ENCODE peak calls at places on chromosomes 12 and 14, in ten cellular contexts. H is HCEC 1CT; U is left cardiac atrium; Y is activated CD8-positive, alpha-beta memory T cell treated with anti-CD3 and anti-CD28 coated beads, Interleukin-2, amount 50 U/mL, for 4 hours; M is AG09319; T is HTR-8/SVneo; V is AG04450; Q is HS-27A; B is aorta; W is stimulated activated CD8-positive, alpha-beta memory T cell treated with anti-CD3 and anti-CD28 coated beads, Interleukin-7, amount 100 ng/mL, for 1 hour. K is an unnamed sample.

GRCh38 chr12:91127296-91127695 is 16.0 kb upstream of the LUM start:
- DNase-seq in H (no peak), U (no peak), Y (no peak), M (no peak), T (no peak), V (no peak), Q (no peak), B (no peak), W (no peak), K (no peak)

GRCh38 chr12:25996677-25997076 is 38.2 kb downstream of the RASSF8 start:
- DNase-seq in H (no peak), U (no peak), Y (no peak), M (no peak), T (no peak), V (no peak), Q (no peak), B (no peak), W (no peak), K (no peak)

GRCh38 chr12:104575442-104575841 is 118.7 kb downstream of the CHST11 start:
- DNase-seq in H (no peak), U (no peak), Y (no peak), M (no peak), T (no peak), V (no peak), Q (no peak), B (no peak), W (no peak), K (no peak)

GRCh38 chr12:29238822-29239291 is 89.8 kb downstream of the FAR2 start:
- DNase-seq in H (peak), U (no peak), Y (no peak), M (no peak), T (no peak), V (no peak), Q (no peak), B (no peak), W (no peak), K (no peak)

GRCh38 chr12:107884769-107885694 is 110.5 kb downstream of the ASCL4 start:
- DNase-seq in H (peak), U (peak), Y (peak), M (peak), T (peak), V (peak), Q (peak), B (no peak), W (no peak), K (peak)

GRCh38 chr12:121829250-121829918 is 25.6 kb downstream of the SETD1B start:
- DNase-seq in H (no peak), U (no peak), Y (no peak), M (no peak), T (no peak), V (no peak), Q (no peak), B (no peak), W (no peak), K (no peak)

GRCh38 chr14:97788364-97788763 is 991.2 kb downstream of the VRK1 start:
- DNase-seq in H (no peak), U (no peak), Y (no peak), M (no peak), T (no peak), V (no peak), Q (no peak), B (no peak), W (no peak), K (no peak)

GRCh38 chr12:96164951-96165858 is 29.0 kb upstream of the ELK3 start:
- DNase-seq in H (no peak), U (peak), Y (no peak), M (no peak), T (no peak), V (no peak), Q (no peak), B (no peak), W (no peak), K (no peak)

GRCh38 chr12:108573310-108573709 is 10.9 kb downstream of the ISCU start:
- DNase-seq in H (no peak), U (no peak), Y (no peak), M (no peak), T (no peak), V (no peak), Q (no peak), B (no peak), W (no peak), K (no peak)

GRCh38 chr12:59637657-59638150 is 41.9 kb downstream of the SLC16A7 start:
- DNase-seq in H (no peak), U (no peak), Y (no peak), M (no peak), T (no peak), V (no peak), Q (no peak), B (no peak), W (no peak), K (no peak)

GRCh38 chr12:11863478-11863906 is 207.2 kb upstream of the BCL2L14 start:
- DNase-seq in H (no peak), U (peak), Y (no peak), M (no peak), T (no peak), V (no peak), Q (no peak), B (peak), W (no peak), K (no peak)

GRCh38 chr12:74365178-74365964 is 172.3 kb upstream of the ATXN7L3B start:
- DNase-seq in H (peak), U (no peak), Y (no peak), M (peak), T (peak), V (peak), Q (peak), B (no peak), W (no peak), K (peak)

K was measured in HepG2.